ENCODE peak calls at places on chromosome 3, in nine cellular contexts. D is OCI-LY7; E is PC-9; H is CD4-positive, alpha-beta T cell; C is retinal pigment epithelial cell; X is A549; J is lower leg skin; L is psoas muscle; M is WTC11. T is an unnamed sample.

GRCh38 chr3:50303038-50303815 is at the start of gene HYAL1:
- DNase-seq in E (no peak), D (no peak), L (peak), H (no peak), C (no peak), J (peak), X (no peak), M (peak), T (no peak)

GRCh38 chr3:30282052-30282708 is 324.2 kb upstream of the TGFBR2 start:
- DNase-seq in J (no peak), M (no peak), H (no peak), C (peak), L (no peak), X (peak), E (no peak), D (no peak), T (peak)

GRCh38 chr3:185361920-185362319 is 1.0 kb upstream of the MAP3K13 start:
- DNase-seq in X (no peak), J (no peak), M (no peak), D (no peak), L (no peak), C (no peak), H (no peak), E (no peak), T (no peak)

GRCh38 chr3:129612350-129613204 is 6.1 kb upstream of the PLXND1 start:
- DNase-seq in E (no peak), L (no peak), X (peak), C (no peak), M (no peak), H (no peak), J (peak), D (no peak), T (no peak)

GRCh38 chr3:46946856-46947544 is 29.5 kb downstream of the CCDC12 start:
- DNase-seq in H (peak), L (peak), E (peak), J (no peak), C (no peak), D (no peak), X (peak), M (no peak), T (no peak)

GRCh38 chr3:113698891-113699465 is 2.5 kb upstream of the USF3 start:
- DNase-seq in C (no peak), L (no peak), X (no peak), J (no peak), E (no peak), M (peak), D (no peak), H (no peak), T (no peak)

GRCh38 chr3:71789922-71790321 is 5.0 kb upstream of the PROK2 start:
- DNase-seq in H (no peak), C (no peak), X (no peak), J (no peak), L (no peak), M (no peak), E (no peak), D (no peak), T (no peak)

GRCh38 chr3:53161820-53162671 is 1.0 kb downstream of the PRKCD start:
- DNase-seq in H (peak), L (peak), C (no peak), X (peak), J (no peak), M (peak), D (peak), E (no peak), T (no peak)

GRCh38 chr3:135871311-135871710 is 94.2 kb upstream of the PPP2R3A start:
- DNase-seq in H (no peak), D (no peak), X (no peak), L (no peak), C (no peak), J (no peak), M (no peak), E (no peak), T (no peak)

GRCh38 chr3:95394286-95394685 is 1331.4 kb downstream of the NSUN3 start:
- DNase-seq in J (no peak), M (no peak), E (no peak), D (no peak), X (no peak), H (no peak), C (no peak), L (no peak), T (no peak)

GRCh38 chr3:191087391-191087790 is 111.7 kb upstream of the OSTN start:
- DNase-seq in H (no peak), J (no peak), D (no peak), E (no peak), L (no peak), M (no peak), X (no peak), C (no peak), T (no peak)

GRCh38 chr3:117285721-117286120 is 576.1 kb downstream of the TUSC7 start:
- DNase-seq in H (no peak), E (no peak), M (no peak), C (no peak), J (no peak), X (no peak), D (no peak), L (no peak), T (no peak)

GRCh38 chr3:194485876-194486539 is 794 bp downstream of the ATP13A3 start:
- DNase-seq in X (no peak), J (peak), E (peak), M (peak), D (peak), C (no peak), H (peak), L (peak), T (no peak)

GRCh38 chr3:42539871-42540714 is 37.6 kb downstream of the VIPR1 start:
- DNase-seq in H (peak), E (peak), D (peak), X (peak), M (peak), C (no peak), L (no peak), J (no peak), T (no peak)

GRCh38 chr3:59128685-59129084 is 78.9 kb upstream of the CFAP20DC start:
- DNase-seq in M (peak), E (no peak), L (no peak), X (no peak), D (no peak), C (no peak), J (no peak), H (no peak), T (no peak)

GRCh38 chr3:46558184-46559029 is 7.7 kb downstream of the LRRC2 start:
- DNase-seq in H (peak), M (peak), D (peak), X (peak), J (peak), L (peak), E (peak), C (no peak), T (no peak)

GRCh38 chr3:7876741-7877297 is 624.8 kb upstream of the LMCD1 start:
- DNase-seq in J (no peak), H (peak), X (no peak), E (no peak), D (peak), C (no peak), L (no peak), M (no peak), T (no peak)

GRCh38 chr3:10941972-10942371 is 50.6 kb upstream of the SLC6A1 start:
- DNase-seq in H (no peak), X (no peak), C (no peak), E (no peak), J (peak), L (no peak), D (peak), M (peak), T (no peak)

GRCh38 chr3:132629928-132630327 is 29.7 kb downstream of the ACAD11 start:
- DNase-seq in L (no peak), J (no peak), X (no peak), E (peak), C (no peak), D (no peak), M (no peak), H (no peak), T (no peak)

GRCh38 chr3:98691897-98692296 is 71.2 kb upstream of the ST3GAL6 start:
- DNase-seq in L (no peak), J (no peak), C (peak), E (no peak), D (no peak), H (no peak), M (no peak), X (no peak), T (no peak)

GRCh38 chr3:129313983-129314756 is 35.5 kb downstream of the HMCES start:
- DNase-seq in H (no peak), C (no peak), M (peak), L (no peak), D (peak), J (no peak), E (no peak), X (no peak), T (no peak)

GRCh38 chr3:172258616-172259015 is 189.6 kb downstream of the GHSR start:
- DNase-seq in E (no peak), M (no peak), L (no peak), C (peak), J (no peak), X (no peak), D (no peak), H (no peak), T (no peak)

GRCh38 chr3:72082121-72082715 is 297.3 kb upstream of the PROK2 start:
- DNase-seq in D (peak), C (no peak), H (no peak), J (no peak), M (no peak), X (no peak), L (no peak), E (no peak), T (peak)

GRCh38 chr3:29583861-29584260 is 303.0 kb downstream of the RBMS3 start:
- DNase-seq in C (no peak), E (no peak), X (no peak), M (no peak), H (no peak), J (no peak), L (no peak), D (no peak), T (no peak)

GRCh38 chr3:39291903-39292329 is 12.1 kb upstream of the CX3CR1 start:
- DNase-seq in H (peak), J (peak), X (peak), M (peak), C (peak), D (peak), E (no peak), L (peak), T (no peak)

GRCh38 chr3:39292961-39293360 is 13.1 kb upstream of the CX3CR1 start:
- DNase-seq in L (no peak), M (no peak), D (no peak), X (no peak), C (no peak), J (no peak), E (no peak), H (no peak), T (no peak)

GRCh38 chr3:39295184-39295775 is 15.4 kb upstream of the CX3CR1 start:
- DNase-seq in M (no peak), C (no peak), X (no peak), L (no peak), E (no peak), D (no peak), J (no peak), H (no peak), T (no peak)

GRCh38 chr3:39296197-39297077 is 16.6 kb upstream of the CX3CR1 start:
- DNase-seq in M (no peak), X (no peak), D (no peak), J (no peak), E (no peak), H (no peak), L (no peak), C (no peak), T (no peak)

GRCh38 chr3:39294446-39295183 is 14.8 kb upstream of the CX3CR1 start:
- DNase-seq in H (no peak), X (no peak), J (no peak), D (no peak), E (no peak), L (no peak), M (no peak), C (no peak), T (no peak)
- TF ChIP-seq CTCF in H (no peak), X (no peak), J (no peak), D (no peak), E (no peak), L (no peak), M (no peak), C (no peak), T (no peak)

GRCh38 chr3:61876797-61877196 is 315.4 kb downstream of the PTPRG start:
- DNase-seq in M (no peak), L (no peak), H (no peak), C (peak), X (no peak), E (no peak), J (no peak), D (no peak), T (peak)

GRCh38 chr3:61875073-61875472 is 313.7 kb downstream of the PTPRG start:
- DNase-seq in J (no peak), C (no peak), E (no peak), H (no peak), M (no peak), L (no peak), D (no peak), X (no peak), T (no peak)

GRCh38 chr3:61875488-61875887 is 314.1 kb downstream of the PTPRG start:
- DNase-seq in L (no peak), X (no peak), D (no peak), C (no peak), J (no peak), E (no peak), H (no peak), M (no peak), T (no peak)

GRCh38 chr3:61875976-61876671 is 314.8 kb downstream of the PTPRG start:
- DNase-seq in M (no peak), J (no peak), X (no peak), C (no peak), H (no peak), L (no peak), E (no peak), D (no peak), T (no peak)

GRCh38 chr3:61877359-61877770 is 316.0 kb downstream of the PTPRG start:
- DNase-seq in D (peak), L (no peak), J (no peak), X (peak), E (no peak), C (peak), H (no peak), M (no peak), T (no peak)
- TF ChIP-seq CTCF in D (peak), L (no peak), J (no peak), X (no peak), E (no peak), C (peak), H (no peak), M (no peak), T (no peak)

GRCh38 chr3:12891391-12891984 is 50.1 kb upstream of the RPL32 start:
- DNase-seq in X (no peak), M (no peak), H (no peak), L (no peak), E (no peak), D (no peak), J (no peak), C (no peak), T (no peak)

GRCh38 chr3:12891985-12892839 is 50.8 kb upstream of the RPL32 start:
- DNase-seq in C (no peak), J (no peak), X (peak), D (peak), M (peak), E (no peak), L (peak), H (peak), T (peak)

GRCh38 chr3:12893872-12894271 is 52.5 kb upstream of the RPL32 start:
- DNase-seq in X (no peak), H (no peak), D (no peak), J (no peak), L (peak), M (no peak), C (no peak), E (no peak), T (no peak)

GRCh38 chr3:12893247-12893646 is 51.9 kb upstream of the RPL32 start:
- DNase-seq in D (no peak), L (peak), H (no peak), M (no peak), C (peak), X (no peak), E (no peak), J (no peak), T (no peak)

GRCh38 chr3:12892840-12893189 is 51.5 kb upstream of the RPL32 start:
- DNase-seq in L (peak), D (no peak), C (no peak), H (no peak), E (no peak), X (no peak), J (no peak), M (no peak), T (no peak)
- TF ChIP-seq CTCF in L (no peak), D (no peak), C (no peak), H (no peak), E (no peak), X (no peak), J (no peak), M (no peak), T (no peak)

DNA sequence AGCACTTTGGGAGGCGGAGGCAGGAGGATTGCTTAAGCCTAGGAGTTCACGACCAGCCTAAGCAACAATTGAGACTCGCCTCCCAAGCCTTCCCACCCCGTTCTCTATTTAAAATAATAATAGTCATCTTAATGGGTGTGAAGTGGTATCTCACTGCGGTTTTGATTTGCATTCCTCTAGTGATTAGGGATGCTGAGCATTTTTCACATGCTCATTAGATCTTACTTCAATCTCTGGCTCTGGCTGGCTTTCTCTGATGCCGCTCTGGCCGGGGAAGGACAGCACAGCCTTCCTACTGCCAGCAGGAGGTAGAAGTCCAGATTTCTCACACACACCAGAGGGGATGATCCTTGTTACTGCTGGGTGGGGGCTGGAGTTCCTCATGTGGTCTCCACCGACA is 7.4 kb upstream of the EIF4A2 start:
- DNase-seq in J (no peak), H (no peak), C (peak), M (peak), X (no peak), E (no peak), L (no peak), D (no peak), T (no peak)
- TF ChIP-seq CTCF in J (no peak), H (no peak), C (peak), M (no peak), X (no peak), E (no peak), L (no peak), D (no peak), T (no peak)

DNA sequence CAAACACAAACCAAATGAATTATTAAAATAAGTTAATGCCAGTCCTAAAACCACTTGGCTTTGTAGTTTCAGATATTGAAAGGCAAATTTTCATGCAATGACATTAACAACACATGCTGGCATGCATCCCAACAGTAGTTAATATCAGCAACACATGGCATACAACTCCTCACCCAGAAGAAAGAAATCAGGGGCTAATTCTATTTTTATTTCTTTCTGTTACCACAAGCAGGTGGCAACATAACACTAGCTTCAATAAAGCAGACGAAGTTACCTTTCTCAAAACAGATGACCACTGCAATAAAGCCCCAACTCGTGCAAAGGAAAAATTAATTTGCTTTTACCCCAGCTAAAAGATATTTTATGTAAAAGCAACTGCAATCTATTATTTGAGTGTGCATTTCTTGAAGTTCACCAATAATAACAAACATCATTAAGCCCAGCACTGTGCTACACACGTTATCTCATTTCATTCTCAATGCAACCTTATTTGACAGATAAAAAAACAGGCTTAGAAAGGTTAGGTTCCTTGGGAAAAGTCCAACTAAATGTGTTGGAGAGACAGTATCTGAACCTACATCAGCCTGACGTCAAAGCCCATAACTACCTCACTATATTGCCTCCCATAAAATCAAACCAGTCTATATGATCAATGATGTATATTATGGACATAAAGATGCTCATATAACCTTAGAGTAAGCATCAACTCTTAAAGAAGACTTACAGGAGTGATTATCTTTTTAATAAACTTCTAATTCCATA is 2.8 kb downstream of the TOP2B start:
- DNase-seq in E (no peak), D (peak), M (no peak), J (no peak), C (no peak), H (no peak), X (no peak), L (no peak), T (no peak)
- TF ChIP-seq CTCF in E (no peak), D (peak), M (no peak), J (no peak), C (peak), H (no peak), X (peak), L (no peak), T (no peak)

GRCh38 chr3:124576565-124577493 is 153.4 kb upstream of the UMPS start:
- DNase-seq in M (no peak), J (peak), H (no peak), E (no peak), X (no peak), L (no peak), C (no peak), D (no peak), T (no peak)
- TF ChIP-seq CTCF in M (no peak), J (no peak), H (no peak), E (no peak), X (no peak), L (no peak), C (no peak), D (no peak), T (no peak)

T was measured in AG09319.